ENCODE peak calls at places on chromosome 14, in eight cellular contexts. C is LHCN-M2; E is kidney; K is tibial nerve; D is right atrium auricular region; L is OCI-LY7; H is activated CD4-positive, CD25-positive, alpha-beta regulatory T cell; R is neural progenitor cell. G is an unnamed sample.

GRCh38 chr14:20988717-20989116 is 1.1 kb upstream of the METTL17 start:
- DNase-seq in C (no peak), E (no peak), K (no peak), D (no peak), L (no peak), H (no peak), R (no peak), G (no peak)

GRCh38 chr14:78448483-78449094 is 278.4 kb downstream of the NRXN3 start:
- DNase-seq in C (peak; percentile 3), E (no peak), K (peak; percentile 13), D (peak; percentile 59), L (peak; percentile 50), H (no peak), R (peak; percentile 71), G (no peak)

GRCh38 chr14:51473808-51474207 is 177.9 kb upstream of the FRMD6 start:
- DNase-seq in C (no peak), E (no peak), K (no peak), D (no peak), L (no peak), H (no peak), R (no peak), G (no peak)

GRCh38 chr14:91929700-91930099 is 17.8 kb downstream of the FBLN5 start:
- DNase-seq in C (peak; percentile 82), E (no peak), K (no peak), D (no peak), L (no peak), H (no peak), R (no peak), G (no peak)

GRCh38 chr14:25094171-25094907 is 44.4 kb upstream of the STXBP6 start:
- DNase-seq in C (no peak), E (no peak), K (no peak), D (no peak), L (no peak), H (no peak), R (peak; percentile 9), G (no peak)

GRCh38 chr14:64878775-64879634 is 702 bp downstream of the SPTB start:
- DNase-seq in C (no peak), E (no peak), K (no peak), D (no peak), L (no peak), H (no peak), R (peak; percentile 37), G (no peak)

GRCh38 chr14:64762044-64763034 is 58.1 kb downstream of the PLEKHG3 start:
- DNase-seq in C (peak; percentile 88), E (peak; percentile 94), K (peak; percentile 69), D (peak; percentile 84), L (no peak), H (no peak), R (peak; percentile 53), G (peak; percentile 79)

GRCh38 chr14:20477211-20477876 is 8.1 kb downstream of the PNP start:
- DNase-seq in C (no peak), E (no peak), K (no peak), D (no peak), L (peak; percentile 51), H (no peak), R (no peak), G (no peak)

GRCh38 chr14:67393689-67394088 is 18.3 kb downstream of the PLEK2 start:
- DNase-seq in C (peak; percentile 15), E (no peak), K (no peak), D (no peak), L (no peak), H (no peak), R (no peak), G (no peak)

GRCh38 chr14:96772929-96773328 is 24.3 kb upstream of the VRK1 start:
- DNase-seq in C (no peak), E (no peak), K (no peak), D (no peak), L (no peak), H (no peak), R (no peak), G (no peak)

GRCh38 chr14:104392396-104393198 is 187.0 kb upstream of the C14orf180 start:
- DNase-seq in C (no peak), E (peak; percentile 58), K (no peak), D (peak; percentile 34), L (no peak), H (no peak), R (no peak), G (peak; percentile 86)

GRCh38 chr14:100824156-100824555 is 1.8 kb upstream of the MEG3 start:
- DNase-seq in C (no peak), E (peak; percentile 79), K (peak; percentile 18), D (peak; percentile 76), L (no peak), H (no peak), R (peak; percentile 11), G (peak; percentile 92)

GRCh38 chr14:70810621-70811020 is 1.3 kb upstream of the MAP3K9 start:
- DNase-seq in C (no peak), E (no peak), K (no peak), D (no peak), L (no peak), H (no peak), R (no peak), G (no peak)

GRCh38 chr14:50425816-50426215 is 29.1 kb upstream of the CDKL1 start:
- DNase-seq in C (peak; percentile 28), E (no peak), K (no peak), D (no peak), L (no peak), H (no peak), R (no peak), G (no peak)

GRCh38 chr14:52313493-52313881 is 625 bp upstream of the PTGER2 start:
- DNase-seq in C (no peak), E (no peak), K (no peak), D (no peak), L (no peak), H (no peak), R (no peak), G (no peak)

GRCh38 chr14:55580401-55581010 is 499 bp downstream of the KTN1 start:
- DNase-seq in C (no peak), E (peak; percentile 85), K (no peak), D (no peak), L (peak; percentile 75), H (peak; percentile 25), R (peak; percentile 80), G (no peak)

GRCh38 chr14:98822917-98823316 is 449.1 kb downstream of the BCL11B start:
- DNase-seq in C (no peak), E (no peak), K (no peak), D (no peak), L (no peak), H (no peak), R (no peak), G (no peak)

GRCh38 chr14:20116748-20117147 is 6.2 kb downstream of the OR4K17 start:
- DNase-seq in C (no peak), E (no peak), K (no peak), D (no peak), L (no peak), H (no peak), R (no peak), G (no peak)

GRCh38 chr14:73686901-73687300 is 27.3 kb downstream of the PNMA1 start:
- DNase-seq in C (no peak), E (no peak), K (no peak), D (no peak), L (no peak), H (no peak), R (no peak), G (no peak)

GRCh38 chr14:105830171-105830570 is 303.8 kb downstream of the TMEM121 start:
- DNase-seq in C (no peak), E (no peak), K (no peak), D (no peak), L (peak; percentile 59), H (no peak), R (no peak), G (no peak)